ENCODE peak calls at places on chromosome 15, in six cellular contexts. L is astrocyte of the spinal cord, J is tibial artery, X is fibroblast of pulmonary artery, Q is right lobe of liver, N is pancreas. H is an unnamed sample.

GRCh38 chr15:82835391-82835917 is 26.0 kb downstream of the WHAMM start:
- DNase-seq in J (no peak), X (no peak), N (no peak), Q (no peak), L (no peak), H (no peak)

GRCh38 chr15:77759896-77760592 is 127.3 kb upstream of the LINGO1 start:
- DNase-seq in N (no peak), X (no peak), J (no peak), Q (no peak), L (no peak), H (no peak)

GRCh38 chr15:89472785-89473256 is 23.6 kb downstream of the RHCG start:
- DNase-seq in L (peak), Q (peak), N (peak), J (peak), X (peak), H (no peak)

GRCh38 chr15:89195836-89196235 is 25.5 kb downstream of the RLBP1 start:
- DNase-seq in X (no peak), N (no peak), J (peak), Q (peak), L (peak), H (no peak)

GRCh38 chr15:64911317-64912186 is at the start of gene ANKDD1A:
- DNase-seq in X (peak), N (peak), L (peak), J (peak), Q (no peak), H (peak)

GRCh38 chr15:43483306-43484128 is 9.4 kb downstream of the TP53BP1 start:
- DNase-seq in X (peak), N (no peak), Q (no peak), L (no peak), J (no peak), H (no peak)

GRCh38 chr15:73991260-73991659 is 835 bp downstream of the STOML1 start:
- DNase-seq in J (peak), L (peak), N (no peak), Q (peak), X (peak), H (peak)

GRCh38 chr15:78004919-78005634 is 72.4 kb downstream of the TBC1D2B start:
- DNase-seq in L (peak), X (peak), J (peak), N (peak), Q (peak), H (peak)

GRCh38 chr15:43954181-43954621 is 127.4 kb downstream of the WDR76 start:
- DNase-seq in J (no peak), N (no peak), L (no peak), Q (no peak), X (no peak), H (no peak)

GRCh38 chr15:41904487-41905359 is 10.9 kb upstream of the SPTBN5 start:
- DNase-seq in L (peak), N (peak), Q (peak), X (peak), J (no peak), H (no peak)

GRCh38 chr15:37246856-37247255 is 146.5 kb upstream of the MEIS2 start:
- DNase-seq in X (no peak), L (no peak), J (no peak), N (no peak), Q (no peak), H (no peak)

GRCh38 chr15:100891316-100892012 is 11.8 kb downstream of the ALDH1A3 start:
- DNase-seq in N (no peak), Q (peak), J (no peak), X (no peak), L (no peak), H (no peak)

GRCh38 chr15:29888651-29889050 is 66.4 kb upstream of the TJP1 start:
- DNase-seq in N (no peak), L (peak), X (peak), J (no peak), Q (no peak), H (no peak)

GRCh38 chr15:66661432-66662096 is 40.5 kb upstream of the SMAD6 start:
- DNase-seq in X (peak), N (no peak), Q (peak), J (peak), L (no peak), H (no peak)

GRCh38 chr15:29870495-29871151 is 48.4 kb upstream of the TJP1 start:
- DNase-seq in X (no peak), Q (no peak), L (no peak), J (peak), N (peak), H (no peak)

GRCh38 chr15:57149196-57149595 is 227.1 kb upstream of the CGNL1 start:
- DNase-seq in Q (no peak), L (peak), X (peak), J (no peak), N (no peak), H (no peak)

GRCh38 chr15:34754171-34754580 is 622 bp downstream of the GJD2 start:
- DNase-seq in N (no peak), Q (no peak), J (no peak), L (no peak), X (no peak), H (no peak)

GRCh38 chr15:48965972-48966371 is 2.3 kb upstream of the SHC4 start:
- DNase-seq in Q (no peak), N (no peak), L (peak), X (peak), J (peak), H (no peak)

GRCh38 chr15:48962662-48963523 is 826 bp downstream of the SHC4 start:
- DNase-seq in X (peak), L (peak), Q (peak), J (peak), N (peak), H (no peak)

GRCh38 chr15:48964898-48965297 is 1.2 kb upstream of the SHC4 start:
- DNase-seq in Q (no peak), N (no peak), X (no peak), L (no peak), J (no peak), H (no peak)

GRCh38 chr15:48966595-48967301 is 3.0 kb upstream of the SHC4 start:
- DNase-seq in N (no peak), Q (no peak), J (no peak), X (peak), L (peak), H (no peak)

DNA sequence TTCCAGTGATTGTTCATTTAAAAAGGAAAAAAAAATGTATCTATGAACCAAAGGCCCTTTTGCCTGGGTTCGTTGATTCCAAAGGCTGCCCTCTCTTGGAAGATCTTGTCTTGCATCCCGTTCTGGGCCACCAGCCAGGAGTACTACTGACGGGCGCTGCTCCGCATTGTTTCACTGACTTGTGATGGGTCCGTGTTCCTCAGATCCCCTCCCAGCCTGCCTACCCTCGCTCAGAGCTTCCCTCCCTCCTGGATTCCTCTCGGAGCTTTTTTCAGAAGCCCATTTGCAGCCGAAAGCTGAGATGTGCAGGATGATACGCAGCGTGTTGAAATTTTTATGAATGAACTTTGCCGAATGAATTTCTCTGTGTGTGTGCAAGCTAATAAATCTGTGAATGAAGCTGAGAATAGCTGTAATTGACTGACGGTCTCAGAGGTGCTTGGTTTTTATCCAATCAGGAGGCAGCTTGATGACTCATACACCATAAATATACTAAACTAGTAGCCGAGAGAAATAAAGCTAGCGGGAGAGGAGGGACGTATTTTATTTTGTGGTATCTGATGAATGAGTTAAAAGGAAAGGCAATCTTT is at the start of gene SHC4:
- DNase-seq in X (peak), Q (peak), N (peak), J (peak), L (peak), H (peak)
- TF ChIP-seq CTCF in X (peak), Q (peak), N (no peak), J (no peak), L (peak), H (no peak)

DNA sequence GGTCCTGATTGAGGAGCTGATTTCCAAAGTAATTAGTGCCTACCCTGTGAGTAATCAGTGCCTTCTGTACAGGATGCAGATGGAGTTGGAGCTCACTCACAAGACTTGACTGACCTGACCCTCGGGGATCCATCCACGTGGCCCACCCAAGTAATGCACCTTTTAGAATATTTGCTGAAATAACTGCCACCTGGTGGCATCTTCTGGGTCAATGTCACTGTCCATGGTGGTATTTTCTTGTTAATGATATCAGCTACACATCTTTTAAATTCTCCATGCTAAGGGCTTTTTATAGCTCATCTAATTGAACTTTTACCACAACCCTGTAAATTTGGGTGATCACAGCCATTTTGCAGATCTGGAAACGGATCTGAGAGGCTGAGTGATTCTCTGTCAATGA is 74.3 kb upstream of the ANKRD34C start:
- DNase-seq in Q (no peak), N (no peak), J (no peak), X (no peak), L (no peak), H (no peak)
- TF ChIP-seq CTCF in Q (no peak), N (no peak), J (no peak), X (no peak), L (no peak), H (no peak)

GRCh38 chr15:67977690-67978089 is 76.4 kb upstream of the PIAS1 start:
- DNase-seq in N (no peak), J (no peak), L (no peak), Q (no peak), X (no peak), H (no peak)
- TF ChIP-seq CTCF in N (no peak), J (no peak), L (no peak), Q (no peak), X (no peak), H (no peak)

GRCh38 chr15:68278345-68279217 is 1.0 kb downstream of the FEM1B start:
- DNase-seq in Q (no peak), X (no peak), L (peak), J (no peak), N (no peak), H (peak)
- TF ChIP-seq CTCF in Q (no peak), X (peak), L (peak), J (peak), N (no peak), H (peak)

GRCh38 chr15:55917881-55918296 is 75.5 kb downstream of the NEDD4 start:
- DNase-seq in L (peak), X (peak), Q (no peak), N (no peak), J (no peak), H (peak)
- TF ChIP-seq CTCF in L (peak), X (peak), Q (peak), N (no peak), J (peak), H (no peak)

DNA sequence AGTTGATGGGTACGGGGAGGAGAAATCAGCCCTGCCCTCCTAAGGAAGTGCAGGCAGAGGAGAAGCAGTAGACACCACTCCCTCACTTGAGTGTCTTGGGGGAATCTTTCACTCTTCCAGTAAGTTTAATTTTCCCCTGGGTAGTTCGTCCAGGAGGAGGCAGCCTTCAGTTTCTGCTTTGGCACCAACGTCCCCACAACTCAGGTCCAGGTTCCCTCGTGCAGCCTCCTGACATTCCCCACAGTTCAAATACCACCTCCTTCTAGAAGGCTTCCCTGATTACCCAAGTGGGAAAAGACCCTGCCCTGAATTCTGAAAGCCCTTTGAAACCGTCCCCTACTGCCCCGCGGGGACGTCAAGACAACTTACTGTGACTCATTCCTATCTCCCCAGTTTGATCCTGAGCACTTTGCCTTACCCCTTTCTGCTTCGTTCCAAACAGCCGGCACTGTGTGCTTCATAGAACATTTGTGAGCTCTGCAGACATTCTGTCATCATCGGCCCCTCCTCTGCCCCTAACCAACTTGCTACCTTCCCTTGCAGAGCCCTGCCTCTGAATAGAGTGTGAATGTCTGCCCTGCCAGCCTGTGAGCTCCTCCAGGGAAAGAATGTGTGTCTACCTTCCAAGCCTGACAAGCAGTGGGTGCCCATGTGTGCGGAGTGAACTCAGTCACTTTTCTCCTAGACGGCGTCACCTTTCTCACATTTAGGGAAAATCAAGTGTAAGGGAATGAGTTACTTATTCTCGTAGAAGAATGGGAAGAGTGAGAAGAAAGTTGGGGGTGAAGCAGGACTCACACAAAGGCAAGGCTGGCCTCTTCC is 14.5 kb upstream of the SRP14 start:
- DNase-seq in J (peak), X (no peak), L (no peak), N (no peak), Q (no peak), H (no peak)
- TF ChIP-seq CTCF in J (no peak), X (peak), L (peak), N (no peak), Q (no peak), H (no peak)

H was measured in mucosa of descending colon.